ENCODE peak calls at places on chromosomes 12 and 14, in nine cellular contexts. H is thoracic aorta, X is PC-9, V is HepG2, G is heart right ventricle, J is psoas muscle, W is A549, R is tibial artery, Z is endothelial cell of umbilical vein. N is an unnamed sample.

GRCh38 chr12:33581613-33582122 is 142.0 kb upstream of the SYT10 start:
- DNase-seq in J (no peak), V (no peak), H (no peak), W (no peak), G (no peak), X (no peak), R (no peak), Z (no peak), N (no peak)

GRCh38 chr12:53059434-53060063 is 9.7 kb downstream of the TNS2 start:
- DNase-seq in J (peak; percentile 21), H (no peak), G (no peak), Z (no peak), V (no peak), X (peak; percentile 5), R (no peak), W (no peak), N (peak; percentile 79)

GRCh38 chr14:73761621-73762355 is 47.6 kb upstream of the PNMA1 start:
- DNase-seq in Z (no peak), R (no peak), X (no peak), J (peak; percentile 14), G (no peak), H (no peak), W (no peak), V (no peak), N (peak; percentile 72)

GRCh38 chr12:128797119-128798118 is 26.3 kb downstream of the SLC15A4 start:
- DNase-seq in W (no peak), Z (peak; percentile 67), R (no peak), J (no peak), H (no peak), G (no peak), X (no peak), V (no peak), N (no peak)

GRCh38 chr14:97824218-97824617 is 1027.0 kb downstream of the VRK1 start:
- DNase-seq in W (no peak), J (no peak), Z (no peak), V (no peak), X (no peak), G (no peak), H (no peak), R (no peak), N (no peak)

GRCh38 chr12:92466391-92467305 is 236.1 kb upstream of the PLEKHG7 start:
- DNase-seq in G (no peak), W (no peak), V (no peak), R (no peak), H (no peak), X (no peak), Z (no peak), J (peak; percentile 21), N (no peak)

GRCh38 chr12:73083736-73084135 is 811.6 kb downstream of the TRHDE start:
- DNase-seq in G (no peak), V (no peak), Z (no peak), R (no peak), X (no peak), H (no peak), W (no peak), J (no peak), N (no peak)

GRCh38 chr12:121441555-121441954 is 41.6 kb downstream of the RNF34 start:
- DNase-seq in H (no peak), V (peak; percentile 28), X (no peak), R (no peak), J (no peak), G (no peak), W (peak; percentile 40), Z (no peak), N (no peak)

GRCh38 chr14:41662780-41663477 is 56.3 kb downstream of the LRFN5 start:
- DNase-seq in V (peak; percentile 73), H (no peak), Z (no peak), X (no peak), W (no peak), J (no peak), G (no peak), R (no peak), N (no peak)

DNA sequence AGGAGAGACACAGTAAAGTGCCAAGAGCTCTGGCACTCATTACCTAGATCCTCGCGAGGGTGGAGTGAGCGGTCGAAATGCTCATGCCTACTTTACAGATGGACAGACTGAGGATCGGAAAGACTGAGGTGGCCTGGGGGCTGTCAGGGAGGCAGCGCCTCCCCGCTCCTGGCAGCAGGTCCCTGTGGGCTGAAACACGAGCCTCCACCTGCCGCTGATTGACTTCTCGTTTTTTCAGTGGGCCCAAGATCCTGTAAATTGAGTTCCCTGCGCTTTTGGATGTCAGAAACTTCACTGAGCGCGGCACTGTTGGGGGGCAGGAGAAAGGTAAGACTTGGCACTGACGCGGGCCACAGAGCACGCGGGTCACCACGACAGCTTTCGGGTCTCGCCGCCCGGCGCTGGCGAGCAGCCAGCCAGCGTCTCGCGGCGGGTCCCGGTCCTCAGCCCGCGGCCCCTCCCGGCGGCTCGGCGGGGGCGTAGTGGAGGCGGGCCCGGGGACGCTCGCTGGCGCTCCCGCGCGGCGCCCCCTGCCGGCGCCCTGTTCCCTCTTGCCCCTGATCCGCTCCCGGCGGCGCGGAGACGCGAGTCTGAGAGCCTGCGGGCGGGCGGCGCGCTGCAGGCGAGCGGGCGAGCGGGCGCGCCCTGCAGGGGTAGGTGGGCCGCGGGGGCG is 550 bp upstream of the SCN8A start:
- DNase-seq in G (peak; percentile 62), X (no peak), J (peak; percentile 56), Z (peak; percentile 64), V (peak; percentile 62), H (no peak), W (peak; percentile 70), R (no peak), N (peak; percentile 73)
- TF ChIP-seq CTCF in G (peak; percentile 57), X (no peak), J (peak; percentile 46), Z (peak; percentile 61), V (peak; percentile 68), H (no peak), W (peak; percentile 91), R (no peak), N (peak; percentile 53)

DNA sequence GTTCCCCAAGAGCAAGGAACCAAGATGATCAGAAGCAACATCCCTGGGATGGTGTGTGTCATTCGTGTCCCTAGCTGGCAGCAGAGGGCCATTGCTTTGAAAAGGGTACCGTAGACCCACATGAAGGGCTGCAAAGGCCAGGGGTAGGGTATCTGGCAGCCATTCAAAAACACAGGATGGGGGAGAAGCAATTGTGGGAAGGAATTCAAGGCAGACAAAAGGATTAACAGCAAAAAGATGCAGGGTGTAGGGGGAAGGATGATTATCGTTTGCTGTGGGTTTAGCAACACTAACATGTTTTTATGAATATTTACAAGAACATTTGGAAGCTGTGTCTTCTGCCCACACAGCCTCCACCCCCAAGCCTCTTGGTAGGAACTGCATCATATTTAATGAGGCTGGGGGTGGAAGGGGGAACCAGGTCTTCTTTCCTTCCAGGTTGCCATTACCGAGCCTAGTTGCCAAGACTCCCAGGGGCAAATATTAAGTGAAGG is 169.0 kb upstream of the G2E3 start:
- DNase-seq in Z (no peak), X (no peak), J (no peak), G (no peak), H (no peak), V (no peak), W (no peak), R (no peak), N (no peak)
- H3K27ac ChIP-seq in Z (no peak overlapping the region), X (no peak overlapping the region), J (no peak overlapping the region), G (no peak overlapping the region), H (no peak overlapping the region), V (no peak overlapping the region), W (no peak overlapping the region), R (no peak overlapping the region), N (no peak overlapping the region)

DNA sequence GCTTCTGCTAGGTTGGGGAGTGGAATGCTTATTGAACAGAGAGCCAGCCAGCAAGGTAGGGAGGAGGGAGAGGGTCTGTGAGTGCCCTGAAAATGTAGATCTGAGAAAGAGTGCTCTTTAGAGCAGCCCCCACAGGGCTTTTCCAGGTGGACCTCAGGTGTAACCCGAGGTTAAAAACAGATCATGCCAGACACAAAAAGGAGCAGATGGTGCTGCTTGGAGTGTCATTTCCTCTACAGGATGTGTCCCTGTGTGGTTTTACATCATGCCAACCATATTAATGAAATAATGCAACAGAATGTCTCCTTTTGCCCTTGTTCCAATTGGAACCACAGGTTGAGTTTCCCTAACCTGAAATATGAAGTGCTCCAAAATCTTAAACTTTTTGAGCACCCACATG is 6.4 kb downstream of the SUSD6 start:
- DNase-seq in W (no peak), V (no peak), H (no peak), J (no peak), X (no peak), Z (no peak), R (no peak), G (no peak), N (no peak)
- H3K4me1 ChIP-seq in W (peaks cover 11% of the 10 kb centered on the region), V (peaks cover 51% of the 10 kb centered on the region), H (peaks cover 85% of the 10 kb centered on the region), J (peaks cover 86% of the 10 kb centered on the region), X (peaks cover 7% of the 10 kb centered on the region), Z (peaks cover 25% of the 10 kb centered on the region), R (no peaks in the 10 kb centered on the region), G (peaks cover 62% of the 10 kb centered on the region), N (peaks cover 90% of the 10 kb centered on the region)

GRCh38 chr12:2137707-2138106 is 84.9 kb downstream of the CACNA1C start:
- DNase-seq in V (no peak), H (no peak), W (no peak), G (peak; percentile 47), Z (no peak), X (no peak), J (no peak), R (peak; percentile 74), N (no peak)
- TF ChIP-seq CTCF in V (no peak), H (peak; percentile 7), W (no peak), G (no peak), Z (no peak), X (no peak), J (no peak), R (no peak), N (no peak)

GRCh38 chr14:67961676-67962075 is 142.1 kb downstream of the RAD51B start:
- DNase-seq in J (no peak), Z (no peak), G (no peak), V (no peak), X (no peak), R (no peak), H (no peak), W (no peak), N (no peak)
- H3K27ac ChIP-seq in J (no peak overlapping the region), Z (no peak overlapping the region), G (no peak overlapping the region), V (no peak overlapping the region), X (no peak overlapping the region), R (no peak overlapping the region), H (no peak overlapping the region), W (no peak overlapping the region), N (peak overlapping the region; percentile 51)

DNA sequence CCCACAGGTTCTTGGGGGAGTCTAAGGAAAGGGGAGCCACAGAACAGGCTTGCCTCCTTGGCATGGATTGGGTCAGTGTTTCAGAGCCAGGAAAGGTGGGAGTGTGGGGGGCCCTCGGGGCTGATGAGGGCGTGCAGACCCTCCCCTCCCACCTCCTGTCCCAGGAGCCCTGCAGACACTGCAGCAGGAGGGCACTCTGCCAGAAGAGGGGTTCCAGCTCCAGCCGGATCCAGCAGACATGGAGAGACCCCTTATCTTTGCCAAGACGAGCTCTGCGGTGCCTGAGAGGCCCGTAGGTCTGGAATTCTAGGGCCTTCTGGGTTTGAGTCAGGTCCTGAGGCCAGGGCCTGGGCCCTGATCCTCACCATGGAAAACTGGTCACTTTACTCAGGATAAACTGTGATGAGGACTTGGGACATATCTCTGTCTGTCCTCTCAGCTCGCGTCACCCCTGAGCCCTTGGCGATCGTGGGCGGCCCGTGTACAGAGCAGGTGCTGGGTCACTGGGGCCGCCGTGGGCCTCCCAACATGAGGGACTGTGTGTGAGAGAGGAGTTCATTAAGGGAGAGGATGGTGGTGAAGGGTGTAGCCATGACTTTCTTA is 13.8 kb downstream of the MEG3 start:
- DNase-seq in Z (no peak), R (peak; percentile 58), G (no peak), V (no peak), J (peak; percentile 23), H (no peak), W (no peak), X (no peak), N (no peak)
- H3K4me1 ChIP-seq in Z (no peaks in the 10 kb centered on the region), R (no peaks in the 10 kb centered on the region), G (no peaks in the 10 kb centered on the region), V (peaks cover 76% of the 10 kb centered on the region), J (no peaks in the 10 kb centered on the region), H (no peaks in the 10 kb centered on the region), W (peaks cover 11% of the 10 kb centered on the region), X (no peaks in the 10 kb centered on the region), N (no peaks in the 10 kb centered on the region)

GRCh38 chr12:65313704-65314317 is 35.3 kb downstream of the MSRB3 start:
- DNase-seq in G (no peak), R (no peak), V (peak; percentile 28), H (no peak), W (no peak), X (no peak), J (no peak), Z (peak; percentile 48), N (no peak)
- TF ChIP-seq CTCF in G (peak; percentile 35), R (peak; percentile 27), V (peak; percentile 58), H (no peak), W (peak; percentile 82), X (peak; percentile 76), J (peak; percentile 37), Z (peak; percentile 13), N (peak; percentile 20)